ENCODE peak calls at places on chromosome 19, in four cellular contexts. L is neural crest cell, P is IMR-90, H is progenitor cell of endocrine pancreas. W is an unnamed sample.

GRCh38 chr19:52600639-52601024 is 30.5 kb downstream of the ZNF701 start:
- DNase-seq in L (no peak), P (peak; percentile 3), H (peak; percentile 23), W (no peak)

GRCh38 chr19:15296841-15297415 is 35.4 kb downstream of the BRD4 start:
- DNase-seq in L (no peak), P (no peak), H (no peak), W (no peak)

GRCh38 chr19:29003641-29004409 is 209.1 kb downstream of the UQCRFS1 start:
- DNase-seq in L (no peak), P (no peak), H (no peak), W (no peak)

GRCh38 chr19:6076675-6077463 is 33.4 kb downstream of the RFX2 start:
- DNase-seq in L (no peak), P (peak; percentile 91), H (no peak), W (peak; percentile 92)

GRCh38 chr19:29329460-29330134 is 116.6 kb upstream of the UQCRFS1 start:
- DNase-seq in L (peak; percentile 38), P (no peak), H (peak; percentile 62), W (no peak)

GRCh38 chr19:16896913-16897571 is 8.2 kb downstream of the F2RL3 start:
- DNase-seq in L (peak; percentile 91), P (peak; percentile 91), H (peak; percentile 70), W (peak; percentile 70)

GRCh38 chr19:53045536-53045935 is 996 bp downstream of the ERVV-2 start:
- DNase-seq in L (no peak), P (no peak), H (no peak), W (no peak)

GRCh38 chr19:17103177-17103576 is 27.6 kb downstream of the MYO9B start:
- DNase-seq in L (peak; percentile 31), P (peak; percentile 45), H (no peak), W (no peak)

GRCh38 chr19:4454952-4455738 is 2.4 kb downstream of the UBXN6 start:
- DNase-seq in L (no peak), P (peak; percentile 62), H (no peak), W (peak; percentile 31)

GRCh38 chr19:48812094-48812929 is 1.5 kb upstream of the BCAT2 start:
- DNase-seq in L (peak; percentile 54), P (peak; percentile 13), H (peak; percentile 65), W (no peak)

GRCh38 chr19:40663712-40664692 is 26.4 kb downstream of the NUMBL start:
- DNase-seq in L (no peak), P (peak; percentile 50), H (no peak), W (no peak)

GRCh38 chr19:52171321-52172169 is at the start of gene ZNF836:
- DNase-seq in L (peak; percentile 64), P (peak; percentile 59), H (peak; percentile 72), W (no peak)

GRCh38 chr19:2700660-2701360 is 1.7 kb downstream of the GNG7 start:
- DNase-seq in L (no peak), P (no peak), H (no peak), W (no peak)

GRCh38 chr19:50569023-50569697 is 925 bp upstream of the LRRC4B start:
- DNase-seq in L (no peak), P (no peak), H (no peak), W (no peak)

GRCh38 chr19:50447053-50447452 is 14.4 kb downstream of the MYBPC2 start:
- DNase-seq in L (no peak), P (no peak), H (no peak), W (no peak)

GRCh38 chr19:51821921-51822716 is 27.2 kb downstream of the FPR3 start:
- DNase-seq in L (no peak), P (no peak), H (no peak), W (no peak)

GRCh38 chr19:18594096-18594823 is 5.7 kb downstream of the REX1BD start:
- DNase-seq in L (peak; percentile 77), P (peak; percentile 76), H (peak; percentile 78), W (no peak)

GRCh38 chr19:50512112-50512998 is 1.4 kb downstream of the ASPDH start:
- DNase-seq in L (no peak), P (no peak), H (no peak), W (no peak)

GRCh38 chr19:18059902-18060301 is 26.8 kb downstream of the IL12RB1 start:
- DNase-seq in L (no peak), P (no peak), H (no peak), W (no peak)

GRCh38 chr19:46617566-46618079 is 7.3 kb downstream of the PTGIR start:
- DNase-seq in L (no peak), P (no peak), H (no peak), W (no peak)

GRCh38 chr19:18058208-18059009 is 28.3 kb downstream of the IL12RB1 start:
- DNase-seq in L (peak; percentile 85), P (peak; percentile 65), H (peak; percentile 79), W (no peak)

DNA sequence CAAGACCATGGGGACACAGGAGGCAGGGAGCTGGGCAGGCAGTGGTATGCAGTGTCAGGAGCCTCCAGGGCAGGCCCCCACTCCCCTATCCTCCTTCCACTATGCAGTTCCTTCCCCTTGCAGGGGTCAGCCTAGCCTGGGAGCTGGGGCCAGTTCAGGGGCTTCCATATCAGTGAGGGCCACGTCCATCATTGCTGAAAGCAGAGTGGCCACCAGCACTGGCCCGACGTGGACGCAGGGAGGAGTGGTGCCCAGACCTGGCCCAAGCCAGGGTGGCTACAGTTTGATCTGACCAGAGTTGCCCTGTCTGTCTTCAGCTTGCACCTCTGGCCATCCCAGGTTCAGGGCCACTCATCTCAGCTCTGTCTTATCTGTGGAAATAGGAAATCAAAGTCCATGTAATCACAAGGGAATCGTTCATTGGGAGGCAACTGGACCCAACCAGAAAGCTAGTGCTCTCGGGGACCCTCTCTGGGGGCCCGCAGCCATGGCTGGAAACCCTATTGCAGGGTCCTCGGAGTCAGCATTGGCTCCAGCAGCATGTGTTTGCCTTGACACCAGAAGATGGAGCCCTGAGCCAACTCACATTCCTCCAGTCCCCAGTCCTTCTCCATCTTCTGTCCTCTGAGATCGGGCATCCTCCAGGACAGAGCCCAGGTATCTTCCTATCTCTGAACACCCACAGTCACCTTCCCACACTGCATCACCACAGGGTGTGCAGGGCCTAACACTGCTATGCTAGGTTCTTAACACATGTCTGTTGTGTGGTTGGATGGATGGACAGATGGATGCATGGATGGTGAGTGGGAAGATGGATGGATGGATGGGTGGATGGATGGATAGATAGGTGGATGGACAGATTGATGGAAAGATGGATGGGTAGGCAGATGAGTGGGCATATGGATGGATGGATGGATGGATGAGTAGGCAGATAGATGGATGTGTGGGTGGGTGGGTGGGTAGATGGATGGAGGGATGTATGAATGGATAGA is 75.7 kb upstream of the KCTD15 start:
- DNase-seq in L (no peak), P (no peak), H (no peak), W (no peak)
- TF ChIP-seq CTCF in L (peak; percentile 22), P (no peak), H (peak; percentile 38), W (no peak)

GRCh38 chr19:42178791-42179500 is 38.5 kb downstream of the DEDD2 start:
- DNase-seq in L (peak; percentile 31), P (no peak), H (no peak), W (no peak)
- TF ChIP-seq CTCF in L (peak; percentile 50), P (no peak), H (peak; percentile 50), W (peak; percentile 52)

DNA sequence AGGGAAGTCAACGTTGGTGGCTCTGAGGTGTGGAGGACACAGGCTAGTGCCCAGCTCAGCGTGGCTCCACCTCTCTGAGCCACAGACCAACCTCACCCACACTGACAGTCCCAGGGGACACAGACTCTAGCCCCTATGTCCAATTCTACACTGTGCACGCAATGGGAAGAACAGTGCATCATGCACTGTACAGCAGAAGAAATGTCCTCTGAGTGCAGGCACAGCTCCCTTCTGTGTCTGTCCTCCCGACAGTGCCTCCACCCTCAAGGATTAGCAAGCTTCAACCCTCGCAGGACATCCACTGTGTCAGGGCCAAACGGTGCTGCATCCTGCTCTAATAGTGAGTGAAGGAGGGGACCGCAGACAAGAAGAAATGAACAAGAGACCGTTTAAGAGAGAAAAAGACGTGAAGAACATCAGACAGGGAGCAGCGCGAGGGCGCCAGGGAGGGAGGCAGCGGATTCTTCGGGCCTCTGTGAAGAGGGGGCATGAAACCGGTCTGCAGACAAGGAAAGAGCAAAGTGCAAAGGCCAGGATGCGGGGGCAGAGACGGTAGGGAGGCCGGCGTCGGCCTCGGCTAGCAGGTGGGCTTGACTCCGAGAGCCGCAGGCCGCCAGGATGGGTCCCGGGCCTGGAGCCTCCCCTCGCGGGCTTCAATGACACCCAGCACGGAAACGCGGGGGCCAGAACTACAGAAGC is 644 bp downstream of the ZNF837 start:
- DNase-seq in L (no peak), P (no peak), H (no peak), W (no peak)
- TF ChIP-seq CTCF in L (no peak), P (no peak), H (no peak), W (no peak)

GRCh38 chr19:10653482-10653731 is 739 bp upstream of the ILF3 start:
- DNase-seq in L (no peak), P (no peak), H (no peak), W (no peak)
- TF ChIP-seq CTCF in L (no peak), P (no peak), H (peak; percentile 14), W (no peak)

DNA sequence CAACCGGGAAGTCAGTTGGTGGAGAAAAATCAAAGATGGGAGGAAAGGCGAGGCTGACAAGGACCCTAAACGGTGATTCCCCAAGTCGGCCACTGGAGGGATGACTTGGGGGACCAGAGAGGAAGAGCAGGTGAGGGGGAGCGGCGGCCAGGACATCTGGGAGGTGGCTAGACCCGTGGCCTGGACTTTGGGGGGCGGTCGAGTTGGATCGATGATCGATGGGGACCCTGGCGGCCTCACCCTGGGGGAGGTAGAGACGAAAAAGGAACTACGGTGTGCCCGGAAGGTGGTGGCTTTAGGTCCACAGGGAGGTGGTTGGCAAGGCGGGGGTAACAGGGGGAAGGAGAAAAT is 7.6 kb upstream of the CIRBP start:
- DNase-seq in L (no peak), P (no peak), H (no peak), W (no peak)
- TF ChIP-seq CTCF in L (peak; percentile 41), P (peak; percentile 22), H (peak; percentile 35), W (no peak)

GRCh38 chr19:44512326-44513298 is 12.3 kb upstream of the ZNF180 start:
- DNase-seq in L (peak; percentile 59), P (peak; percentile 58), H (peak; percentile 55), W (no peak)
- TF ChIP-seq CTCF in L (peak; percentile 64), P (peak; percentile 59), H (peak; percentile 67), W (peak; percentile 61)

DNA sequence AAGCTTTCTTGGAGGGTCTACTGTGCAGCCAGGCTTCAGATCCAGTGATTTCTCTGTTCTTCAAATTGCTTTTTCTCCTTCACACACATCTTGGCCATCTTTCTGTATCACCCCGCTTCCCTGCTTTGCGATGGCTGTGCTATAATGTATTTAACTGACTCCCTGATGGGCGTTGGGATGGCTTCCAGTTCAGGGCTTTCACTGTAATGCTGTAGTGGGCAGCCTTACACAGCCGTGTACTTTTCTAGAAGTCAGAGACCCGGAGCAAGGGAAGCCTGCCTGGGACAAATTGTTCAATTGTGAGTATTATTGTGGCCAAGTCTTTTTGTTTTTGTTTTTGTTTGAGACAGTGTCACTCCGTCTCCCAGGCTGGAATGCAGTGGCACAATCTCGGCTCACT is 19.4 kb upstream of the PAK4 start:
- DNase-seq in L (no peak), P (no peak), H (no peak), W (no peak)
- TF ChIP-seq CTCF in L (no peak), P (no peak), H (no peak), W (no peak)

DNA sequence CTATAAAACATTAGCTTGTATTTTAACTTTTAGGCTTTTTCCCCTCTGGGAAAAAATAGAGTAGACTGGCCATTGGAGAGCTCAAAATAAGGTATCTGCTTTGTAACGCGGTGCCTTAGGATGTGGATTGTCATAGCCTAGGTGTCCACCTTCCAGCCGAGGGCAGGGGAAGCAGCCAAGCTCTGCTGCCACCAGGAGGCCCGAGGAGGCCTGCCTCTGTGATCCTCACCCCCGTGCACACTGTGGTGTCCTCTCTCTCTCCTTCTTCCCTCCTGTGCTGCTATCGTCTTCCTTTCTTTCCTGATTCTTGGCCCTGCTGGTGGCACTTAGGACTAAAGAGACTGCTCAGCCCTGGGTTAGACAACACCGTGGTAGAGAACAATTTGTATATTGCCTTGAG is 11.3 kb downstream of the HNRNPM start:
- DNase-seq in L (no peak), P (no peak), H (no peak), W (no peak)
- TF ChIP-seq CTCF in L (peak; percentile 43), P (no peak), H (peak; percentile 30), W (peak; percentile 30)

W was measured in BJ.